ENCODE peak calls at places on chromosomes 16 and 17, in nine cellular contexts. I is stimulated activated CD8-positive, alpha-beta memory T cell treated with anti-CD3 and anti-CD28 coated beads, Interleukin-15, amount 100 ng/mL, for 48 hours; N is A549; D is substantia nigra; L is EL; Q is stimulated activated CD4-positive, alpha-beta T cell treated with anti-CD3 and anti-CD28 coated beads, Interleukin-2, amount 100 ng/mL, for 48 hours; F is anterior cingulate cortex; J is NCI-H510A treated with DMSO at 0.1 percent for 48 hours; W is DMS 273 treated with DMSO at 0.1 percent for 48 hours. Y is an unnamed sample.

GRCh38 chr17:77371117-77371887 is 230.5 kb downstream of the SEC14L1 start:
- DNase-seq in D (no peak), J (no peak), I (no peak), F (no peak), L (no peak), W (no peak), N (no peak), Q (no peak), Y (no peak)

GRCh38 chr16:10085078-10085798 is 97.0 kb downstream of the GRIN2A start:
- DNase-seq in F (no peak), Q (no peak), I (no peak), D (no peak), N (no peak), J (no peak), W (no peak), L (no peak), Y (no peak)

GRCh38 chr17:79818026-79818758 is 21.0 kb downstream of the CBX4 start:
- DNase-seq in Q (no peak), I (no peak), N (no peak), J (no peak), D (no peak), F (no peak), L (no peak), W (no peak), Y (no peak)

GRCh38 chr16:89442588-89442987 is 47.8 kb downstream of the ANKRD11 start:
- DNase-seq in W (no peak), I (no peak), F (no peak), D (no peak), N (no peak), L (no peak), J (no peak), Q (no peak), Y (no peak)

GRCh38 chr17:7767425-7768021 is 50.0 kb downstream of the DNAH2 start:
- DNase-seq in I (no peak), Q (no peak), W (no peak), L (no peak), N (no peak), D (no peak), F (peak; percentile 45), J (no peak), Y (no peak)

GRCh38 chr16:48367443-48368049 is 17.7 kb downstream of the SIAH1 start:
- DNase-seq in D (no peak), N (no peak), J (no peak), W (no peak), I (no peak), Q (no peak), F (no peak), L (no peak), Y (no peak)

GRCh38 chr16:1770328-1771071 is 843 bp downstream of the NME3 start:
- DNase-seq in W (no peak), N (no peak), F (peak; percentile 75), Q (peak; percentile 33), L (peak; percentile 45), J (peak; percentile 73), D (no peak), I (peak; percentile 17), Y (no peak)

GRCh38 chr17:53313746-53314145 is 509.0 kb upstream of the KIF2B start:
- DNase-seq in W (no peak), F (no peak), N (no peak), L (peak; percentile 2), J (no peak), Q (no peak), I (no peak), D (no peak), Y (no peak)